ENCODE peak calls at places on chromosomes 1 and 21, in ten cellular contexts. C is heart left ventricle, O is HEK293T, E is NCI-H524, Y is T-helper 2 cell, D is thoracic aorta, V is KG1, Z is T-cell, S is nucleus accumbens, J is foreskin fibroblast. I is an unnamed sample.

GRCh38 chr1:208541225-208541855 is 297.2 kb upstream of the PLXNA2 start:
- DNase-seq in C (no peak), S (no peak), J (peak; percentile 20), Z (no peak), E (no peak), Y (no peak), O (no peak), V (no peak), D (no peak), I (no peak)

GRCh38 chr21:41752231-41752681 is 14.6 kb downstream of the RIPK4 start:
- DNase-seq in D (no peak), J (peak; percentile 95), Y (no peak), O (no peak), E (no peak), S (no peak), Z (no peak), V (no peak), C (no peak), I (no peak)

GRCh38 chr1:116521186-116521585 is 49.6 kb downstream of the CD58 start:
- DNase-seq in C (no peak), Z (no peak), D (no peak), J (peak; percentile 82), S (no peak), V (no peak), O (no peak), Y (no peak), E (no peak), I (no peak)

GRCh38 chr1:119340861-119341261 is 27.7 kb upstream of the HAO2 start:
- DNase-seq in C (no peak), S (no peak), V (no peak), D (no peak), Y (no peak), O (no peak), E (no peak), J (no peak), Z (no peak), I (no peak)

GRCh38 chr1:153617677-153618076 is 1.6 kb upstream of the S100A14 start:
- DNase-seq in J (no peak), V (peak; percentile 39), O (no peak), C (peak; percentile 80), D (no peak), Z (peak; percentile 55), E (peak; percentile 47), S (no peak), Y (peak; percentile 47), I (peak; percentile 53)

GRCh38 chr1:101632548-101633256 is 364.0 kb downstream of the OLFM3 start:
- DNase-seq in S (no peak), D (no peak), O (no peak), Y (no peak), J (no peak), V (no peak), E (no peak), Z (no peak), C (no peak), I (no peak)

GRCh38 chr1:15696956-15697521 is 12.9 kb downstream of the PLEKHM2 start:
- DNase-seq in O (no peak), J (no peak), Z (peak; percentile 47), D (no peak), C (no peak), V (peak; percentile 65), E (no peak), S (peak; percentile 14), Y (no peak), I (no peak)

GRCh38 chr1:240312872-240313271 is 221.2 kb downstream of the FMN2 start:
- DNase-seq in D (no peak), Z (no peak), O (no peak), J (peak; percentile 94), E (no peak), C (no peak), Y (no peak), S (no peak), V (no peak), I (no peak)

GRCh38 chr1:18233176-18233864 is 125.7 kb downstream of the IGSF21 start:
- DNase-seq in V (no peak), O (no peak), E (no peak), Y (no peak), S (no peak), J (no peak), Z (no peak), C (no peak), D (no peak), I (no peak)

GRCh38 chr1:228332797-228333738 is 73.6 kb downstream of the TRIM11 start:
- DNase-seq in V (no peak), D (no peak), E (no peak), Z (no peak), S (no peak), Y (no peak), O (no peak), C (peak; percentile 18), J (no peak), I (no peak)